ENCODE peak calls at places on chromosomes 7 and 10, in five cellular contexts. Q is GM23338, O is suprapubic skin, E is spleen, R is transverse colon. J is an unnamed sample.

GRCh38 chr7:149866817-149867447 is 6.8 kb upstream of the ATP6V0E2 start:
- DNase-seq in Q (no peak), O (peak), E (no peak), R (no peak), J (no peak)

GRCh38 chr7:9796241-9796640 is 1177.4 kb upstream of the PHF14 start:
- DNase-seq in Q (no peak), O (no peak), E (no peak), R (no peak), J (no peak)

GRCh38 chr10:96450514-96451207 is 63.1 kb downstream of the TLL2 start:
- DNase-seq in Q (peak), O (peak), E (no peak), R (no peak), J (no peak)

GRCh38 chr10:131310054-131310903 is 1.2 kb downstream of the TCERG1L start:
- DNase-seq in Q (peak), O (no peak), E (no peak), R (no peak), J (no peak)

GRCh38 chr10:103636492-103636891 is 143.0 kb downstream of the NEURL1 start:
- DNase-seq in Q (peak), O (no peak), E (no peak), R (no peak), J (no peak)

GRCh38 chr7:143229054-143229790 is 7.4 kb downstream of the TAS2R40 start:
- DNase-seq in Q (peak), O (no peak), E (no peak), R (no peak), J (no peak)

GRCh38 chr10:60351191-60351853 is 38.4 kb downstream of the ANK3 start:
- DNase-seq in Q (no peak), O (no peak), E (no peak), R (no peak), J (no peak)

GRCh38 chr10:101569465-101569837 is 18.6 kb downstream of the POLL start:
- DNase-seq in Q (peak), O (no peak), E (no peak), R (no peak), J (no peak)

GRCh38 chr10:93417264-93417663 is 64.9 kb downstream of the MYOF start:
- DNase-seq in Q (no peak), O (no peak), E (no peak), R (no peak), J (no peak)

GRCh38 chr7:50335230-50335794 is 30.8 kb downstream of the IKZF1 start:
- DNase-seq in Q (no peak), O (no peak), E (no peak), R (no peak), J (no peak)

GRCh38 chr10:5873515-5873995 is 16.1 kb downstream of the ANKRD16 start:
- DNase-seq in Q (peak), O (no peak), E (no peak), R (peak), J (peak)

GRCh38 chr7:127591591-127591990 is 1.9 kb upstream of the FSCN3 start:
- DNase-seq in Q (no peak), O (no peak), E (no peak), R (no peak), J (no peak)

GRCh38 chr10:30495687-30496086 is 61.7 kb downstream of the MAP3K8 start:
- DNase-seq in Q (no peak), O (no peak), E (no peak), R (no peak), J (no peak)

GRCh38 chr10:103648951-103649532 is 155.5 kb downstream of the NEURL1 start:
- DNase-seq in Q (no peak), O (no peak), E (no peak), R (no peak), J (no peak)

GRCh38 chr7:133853706-133854276 is 273.3 kb upstream of the LRGUK start:
- DNase-seq in Q (peak), O (no peak), E (no peak), R (peak), J (peak)

GRCh38 chr7:157339777-157340677 is 3.2 kb downstream of the DNAJB6 start:
- DNase-seq in Q (peak), O (no peak), E (no peak), R (peak), J (peak)

GRCh38 chr10:76033457-76034196 is 602.2 kb downstream of the LRMDA start:
- DNase-seq in Q (peak), O (no peak), E (no peak), R (no peak), J (no peak)

GRCh38 chr7:30193333-30193943 is 58.7 kb downstream of the MTURN start:
- DNase-seq in Q (no peak), O (no peak), E (no peak), R (no peak), J (no peak)

GRCh38 chr10:25357269-25357668 is 182.5 kb downstream of the GPR158 start:
- DNase-seq in Q (no peak), O (no peak), E (no peak), R (no peak), J (no peak)

GRCh38 chr7:124399941-124400340 is 365.7 kb downstream of the GPR37 start:
- DNase-seq in Q (no peak), O (no peak), E (no peak), R (no peak), J (no peak)

GRCh38 chr10:31630866-31631567 is 297.6 kb downstream of the ARHGAP12 start:
- DNase-seq in Q (no peak), O (no peak), E (no peak), R (no peak), J (no peak)

GRCh38 chr7:103571591-103571990 is 125.6 kb upstream of the SLC26A5 start:
- DNase-seq in Q (no peak), O (no peak), E (no peak), R (no peak), J (no peak)

GRCh38 chr7:103577059-103577458 is 131.1 kb upstream of the SLC26A5 start:
- DNase-seq in Q (no peak), O (no peak), E (no peak), R (no peak), J (no peak)

GRCh38 chr7:103576616-103577015 is 130.6 kb upstream of the SLC26A5 start:
- DNase-seq in Q (no peak), O (no peak), E (no peak), R (no peak), J (no peak)

GRCh38 chr7:103574536-103574935 is 128.5 kb upstream of the SLC26A5 start:
- DNase-seq in Q (no peak), O (no peak), E (no peak), R (no peak), J (no peak)

DNA sequence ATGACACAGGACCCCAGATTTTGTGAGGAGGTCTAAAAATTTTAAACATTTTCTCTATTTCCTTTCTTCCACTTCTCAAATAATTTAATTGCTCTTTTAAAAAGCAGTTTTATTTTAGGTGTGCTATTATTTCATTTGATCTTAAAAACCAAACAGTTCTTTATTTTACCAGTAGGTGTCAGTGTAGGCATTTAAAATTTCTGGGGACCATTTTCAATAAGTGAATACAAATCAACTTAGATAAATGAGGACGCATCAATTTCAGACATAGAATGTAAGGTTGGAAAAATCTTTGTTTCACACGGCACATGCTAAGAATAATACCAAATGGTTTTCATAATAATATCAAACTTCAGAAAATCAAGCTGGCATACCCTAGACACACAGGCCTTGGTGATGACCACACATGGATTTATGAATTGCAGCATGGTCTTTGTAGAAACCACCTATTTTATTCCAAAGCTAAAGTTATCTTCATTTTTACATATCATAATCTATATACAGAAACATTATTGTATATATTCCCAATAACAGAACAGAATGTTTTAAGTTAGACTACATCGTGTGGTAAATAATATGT is 127.6 kb upstream of the SLC26A5 start:
- DNase-seq in Q (peak), O (no peak), E (no peak), R (no peak), J (no peak)
- TF ChIP-seq CTCF in Q (peak), O (no peak), E (peak), R (peak), J (no peak)

GRCh38 chr7:70663680-70664079 is 468.3 kb upstream of the GALNT17 start:
- DNase-seq in Q (no peak), O (no peak), E (no peak), R (no peak), J (no peak)
- TF ChIP-seq POLR2AphosphoS5 in Q (no peak), O (no peak), E (no peak), R (no peak), J (no peak)

GRCh38 chr7:74001150-74001494 is 26.9 kb upstream of the ELN start:
- DNase-seq in Q (no peak), O (no peak), E (no peak), R (no peak), J (no peak)

GRCh38 chr7:74000489-74001149 is 27.4 kb upstream of the ELN start:
- DNase-seq in Q (no peak), O (no peak), E (no peak), R (no peak), J (no peak)

GRCh38 chr7:74003609-74004008 is 24.4 kb upstream of the ELN start:
- DNase-seq in Q (no peak), O (no peak), E (no peak), R (no peak), J (no peak)

GRCh38 chr7:74002474-74003017 is 25.4 kb upstream of the ELN start:
- DNase-seq in Q (no peak), O (no peak), E (peak), R (peak), J (peak)

GRCh38 chr7:73999664-74000420 is 28.1 kb upstream of the ELN start:
- DNase-seq in Q (no peak), O (no peak), E (no peak), R (peak), J (no peak)
- H3K4me3 ChIP-seq in Q (no peak), O (no peak), E (no peak), R (no peak), J (no peak)

GRCh38 chr7:87926581-87927461 is 7.2 kb upstream of the ADAM22 start:
- DNase-seq in Q (peak), O (no peak), E (no peak), R (peak), J (no peak)
- TF ChIP-seq CTCF in Q (peak), O (no peak), E (no peak), R (no peak), J (no peak)

DNA sequence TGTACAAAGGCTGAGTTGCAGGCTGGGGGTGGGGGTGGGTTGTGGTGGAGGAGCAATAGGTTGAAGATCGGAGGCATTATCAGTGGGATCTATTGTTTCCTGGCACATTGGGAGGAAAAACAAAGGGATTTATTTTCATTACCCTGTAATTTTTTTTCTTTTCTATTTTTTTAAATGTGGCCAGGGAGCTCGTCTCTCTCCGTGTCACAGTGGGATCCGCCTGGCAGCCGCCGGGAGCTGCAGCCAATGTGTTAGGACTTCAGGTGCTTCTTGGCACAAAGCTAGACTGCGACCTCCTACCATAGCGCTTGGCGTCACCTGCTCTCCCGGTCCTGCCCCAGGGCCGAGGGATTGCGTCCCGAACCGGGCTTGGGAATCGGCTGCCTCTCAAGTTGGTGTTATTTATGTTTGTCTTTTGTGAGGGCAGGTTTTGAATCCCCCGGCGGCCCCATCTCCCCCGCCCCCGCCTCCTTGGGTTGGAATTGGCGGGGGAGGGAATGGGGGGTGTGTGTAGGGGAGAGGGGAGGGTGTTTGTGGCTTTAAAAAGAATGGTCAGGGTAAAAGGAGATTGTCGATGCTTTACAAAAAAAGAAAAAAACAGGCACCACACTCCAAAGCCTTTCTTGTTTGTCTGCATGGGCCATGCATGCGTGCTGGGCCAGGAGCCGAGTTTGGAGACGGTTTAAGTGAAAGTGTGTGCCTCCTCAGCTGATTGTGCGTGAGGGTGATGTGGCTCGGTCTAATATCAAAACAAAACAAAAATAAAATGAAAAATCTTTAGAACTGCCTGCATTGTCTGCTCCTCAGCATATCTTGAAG is 1.0 kb downstream of the PPP1R9A start:
- DNase-seq in Q (peak), O (no peak), E (peak), R (peak), J (no peak)
- TF ChIP-seq POLR2AphosphoS5 in Q (peak), O (no peak), E (no peak), R (no peak), J (no peak)

GRCh38 chr7:20229652-20230500 is 12.7 kb upstream of the MACC1 start:
- DNase-seq in Q (no peak), O (no peak), E (no peak), R (no peak), J (peak)
- H3K4me3 ChIP-seq in Q (no peak), O (no peak), E (no peak), R (no peak), J (no peak)

DNA sequence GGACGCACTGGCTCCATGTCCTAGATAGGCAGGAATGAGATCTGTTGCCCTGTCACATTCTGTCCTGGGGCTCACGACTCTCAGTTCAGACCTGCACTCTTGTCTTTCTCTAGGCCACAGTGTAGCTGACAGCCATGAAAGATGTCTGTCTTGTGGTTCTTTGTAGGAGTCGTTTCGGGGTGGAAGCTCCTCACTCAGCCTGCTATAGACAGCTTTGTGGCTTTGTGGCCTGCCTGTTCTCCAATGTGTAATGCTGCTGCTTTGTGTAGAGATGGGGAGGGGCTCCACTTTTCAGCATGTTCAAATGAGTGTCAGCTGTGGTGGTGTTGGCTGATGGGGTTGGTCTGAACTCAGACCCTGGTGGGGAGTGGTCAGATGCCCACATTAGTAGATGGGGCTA is 410.7 kb downstream of the ACTR3B start:
- DNase-seq in Q (no peak), O (no peak), E (no peak), R (no peak), J (no peak)
- TF ChIP-seq CTCF in Q (no peak), O (no peak), E (no peak), R (no peak), J (no peak)

GRCh38 chr10:112461029-112461887 is 14.2 kb downstream of the VTI1A start:
- DNase-seq in Q (no peak), O (no peak), E (no peak), R (no peak), J (no peak)

GRCh38 chr10:112467541-112468075 is 20.6 kb downstream of the VTI1A start:
- DNase-seq in Q (no peak), O (no peak), E (no peak), R (no peak), J (no peak)

GRCh38 chr10:112466802-112467201 is 19.8 kb downstream of the VTI1A start:
- DNase-seq in Q (no peak), O (no peak), E (no peak), R (no peak), J (no peak)

DNA sequence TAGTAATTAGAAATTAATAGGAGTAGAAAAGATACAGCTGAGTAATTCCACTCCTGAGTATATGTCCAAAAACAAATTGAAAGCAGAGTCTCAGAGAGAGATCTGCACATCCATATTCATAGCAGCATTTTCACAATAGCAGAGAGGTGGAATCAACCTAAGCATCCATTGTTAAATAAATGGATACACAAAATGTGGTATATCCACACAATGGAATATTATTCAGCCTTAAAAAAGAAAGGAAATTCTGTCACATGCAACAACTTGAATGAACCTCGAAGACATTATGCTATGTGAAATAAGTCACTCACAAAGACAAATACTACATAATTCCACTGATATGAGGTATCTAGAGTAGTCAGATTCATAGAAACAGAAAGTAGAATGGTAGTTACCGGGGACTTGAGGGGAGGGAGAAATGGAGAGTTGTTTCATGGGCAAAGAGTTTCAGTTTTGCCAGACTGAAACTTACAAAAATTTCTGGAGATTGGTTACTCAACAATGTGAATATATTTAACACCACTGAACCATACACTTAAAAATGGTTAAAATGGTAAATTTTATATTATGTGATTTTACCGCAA is 18.4 kb downstream of the VTI1A start:
- DNase-seq in Q (no peak), O (no peak), E (no peak), R (no peak), J (no peak)
- TF ChIP-seq POLR2AphosphoS5 in Q (no peak), O (no peak), E (no peak), R (no peak), J (no peak)